ENCODE peak calls at places on chromosome 5, in ten cellular contexts. F is CD4-positive, alpha-beta memory T cell; B is mesenchymal stem cell; V is IMR-90; M is CD8-positive, alpha-beta T cell; E is kidney; I is cardiac muscle cell; C is uterus; S is heart left ventricle; P is HCT116. H is an unnamed sample.

GRCh38 chr5:126395198-126395597 is 28.0 kb upstream of the GRAMD2B start:
- DNase-seq in S (no peak), C (no peak), M (no peak), B (peak; percentile 70), E (no peak), V (peak; percentile 73), F (no peak), P (no peak), I (no peak), H (no peak)

GRCh38 chr5:56479701-56480304 is 246.7 kb upstream of the ANKRD55 start:
- DNase-seq in C (no peak), S (no peak), P (no peak), E (no peak), V (no peak), M (no peak), I (no peak), F (peak; percentile 53), B (no peak), H (peak; percentile 42)

GRCh38 chr5:35129921-35130485 is 82.3 kb upstream of the AGXT2 start:
- DNase-seq in F (peak; percentile 72), P (no peak), B (peak; percentile 19), M (no peak), V (peak; percentile 65), C (no peak), S (no peak), I (no peak), E (no peak), H (no peak)

GRCh38 chr5:142758062-142758802 is 11.9 kb upstream of the ARHGAP26 start:
- DNase-seq in F (no peak), C (no peak), V (no peak), S (no peak), E (no peak), M (no peak), P (no peak), B (no peak), I (no peak), H (no peak)

GRCh38 chr5:112417931-112418358 is 1.1 kb downstream of the EPB41L4A start:
- DNase-seq in I (peak; percentile 46), S (peak; percentile 69), P (no peak), B (peak; percentile 32), M (no peak), V (no peak), F (peak; percentile 50), E (peak; percentile 75), C (peak; percentile 31), H (peak; percentile 70)

GRCh38 chr5:33810491-33811120 is 81.2 kb downstream of the ADAMTS12 start:
- DNase-seq in E (no peak), I (no peak), V (peak; percentile 50), P (no peak), M (no peak), B (peak; percentile 59), S (no peak), F (no peak), C (peak; percentile 64), H (no peak)

GRCh38 chr5:94614156-94614805 is 4.1 kb downstream of the KIAA0825 start:
- DNase-seq in V (no peak), F (no peak), S (no peak), E (no peak), P (no peak), C (no peak), I (no peak), M (no peak), B (no peak), H (no peak)

GRCh38 chr5:76704131-76704663 is 11.7 kb upstream of the F2R start:
- DNase-seq in I (no peak), P (no peak), S (no peak), E (no peak), M (no peak), V (peak; percentile 51), F (no peak), C (no peak), B (no peak), H (no peak)

DNA sequence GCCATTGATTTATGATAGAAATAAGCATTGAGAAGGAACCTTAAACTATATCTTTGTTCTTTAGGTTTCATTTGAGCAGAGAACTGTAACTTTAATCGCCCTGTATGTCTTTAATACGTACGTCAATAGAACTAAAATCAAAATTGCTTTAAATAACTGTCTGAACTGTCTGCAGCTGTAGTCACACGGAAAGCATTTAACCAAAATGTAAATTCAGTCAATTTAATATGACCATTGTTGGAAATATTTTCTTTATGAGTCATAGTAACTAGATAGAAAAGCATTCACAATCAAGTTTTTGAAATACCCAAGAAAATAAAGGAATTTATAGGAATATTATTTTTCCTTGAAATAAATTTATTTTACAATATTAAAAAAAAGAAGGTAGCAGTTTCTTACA is 157.1 kb upstream of the CDH6 start:
- DNase-seq in I (no peak), P (no peak), E (no peak), S (no peak), F (no peak), V (peak; percentile 84), B (no peak), C (no peak), M (no peak), H (no peak)
- H3K4me1 ChIP-seq in I (no peaks in the 10 kb centered on the region), P (no peaks in the 10 kb centered on the region), E (no peaks in the 10 kb centered on the region), S (no peaks in the 10 kb centered on the region), F (no peaks in the 10 kb centered on the region), V (peaks cover 7% of the 10 kb centered on the region), B (peaks cover 2% of the 10 kb centered on the region), C (no peaks in the 10 kb centered on the region), M (no peaks in the 10 kb centered on the region), H (no peaks in the 10 kb centered on the region)

DNA sequence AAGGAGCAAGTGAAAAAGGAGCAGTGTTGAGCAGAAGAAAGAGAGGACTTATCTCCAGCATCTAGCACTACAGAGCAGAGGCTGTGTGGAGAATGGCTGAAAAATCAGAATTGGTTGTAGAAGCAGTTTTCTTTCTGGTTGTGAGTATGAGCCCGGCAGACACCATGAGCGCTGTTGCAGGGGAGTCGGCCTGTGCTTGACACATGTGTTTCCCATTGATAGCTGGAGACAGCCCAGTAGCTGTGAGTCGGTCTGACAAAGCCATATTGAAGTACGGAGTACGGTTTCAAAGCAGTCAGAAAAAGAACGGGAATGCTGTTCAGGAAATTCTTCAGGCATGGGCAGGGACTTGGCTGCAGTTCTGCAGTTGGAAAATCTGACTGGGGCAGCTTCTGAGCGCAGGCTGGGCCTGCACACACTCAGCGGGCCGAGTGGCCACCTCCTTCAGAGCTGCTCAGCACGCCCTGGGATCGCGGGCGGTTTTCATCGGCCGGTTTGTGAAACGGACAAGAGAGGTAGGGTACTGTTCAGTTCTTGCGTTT is at the start of gene SGCD:
- DNase-seq in E (peak; percentile 79), P (no peak), F (no peak), S (peak; percentile 85), M (no peak), C (peak; percentile 53), I (peak; percentile 46), V (peak; percentile 90), B (peak; percentile 9), H (peak; percentile 56)
- H3K4me3 ChIP-seq in E (peak within 1 kb of the TSS; percentile 66), P (no peak within 1 kb of the TSS), F (no peak within 1 kb of the TSS), S (peak within 1 kb of the TSS; percentile 44), M (no peak within 1 kb of the TSS), C (peak within 1 kb of the TSS; percentile 46), I (no peak within 1 kb of the TSS), V (peak within 1 kb of the TSS; percentile 72), B (peak within 1 kb of the TSS; percentile 84), H (peak within 1 kb of the TSS; percentile 31)

DNA sequence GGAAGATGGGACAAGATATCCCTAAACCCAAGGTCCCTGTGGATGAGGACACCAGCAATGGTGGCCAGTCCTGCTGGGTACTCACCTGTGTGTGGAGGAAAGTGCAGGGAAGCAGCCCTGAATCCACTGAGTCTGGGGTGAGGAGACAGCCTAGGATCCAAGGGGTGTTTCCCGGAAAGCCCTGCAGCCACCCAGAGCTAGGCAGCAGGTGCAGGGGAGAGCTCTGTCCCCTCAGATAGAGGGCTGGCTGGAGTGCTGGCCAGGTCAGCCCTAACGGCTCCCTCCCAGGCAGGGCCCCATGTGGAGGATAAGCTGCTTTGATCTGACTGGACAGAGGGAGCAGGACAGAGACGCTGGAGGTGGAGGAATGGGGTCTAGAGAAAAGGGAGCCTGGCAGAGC is 344.7 kb upstream of the IRX4 start:
- DNase-seq in V (no peak), M (no peak), F (no peak), I (peak; percentile 31), E (no peak), S (no peak), B (no peak), C (no peak), P (no peak), H (no peak)
- H3K4me1 ChIP-seq in V (no peaks in the 10 kb centered on the region), M (no peaks in the 10 kb centered on the region), F (no peaks in the 10 kb centered on the region), I (no peaks in the 10 kb centered on the region), E (no peaks in the 10 kb centered on the region), S (no peaks in the 10 kb centered on the region), B (no peaks in the 10 kb centered on the region), C (no peaks in the 10 kb centered on the region), P (no peaks in the 10 kb centered on the region), H (no peaks in the 10 kb centered on the region)

GRCh38 chr5:134046330-134046729 is 41.6 kb upstream of the VDAC1 start:
- DNase-seq in S (no peak), P (no peak), M (no peak), B (no peak), V (no peak), I (no peak), F (no peak), E (no peak), C (no peak), H (no peak)

GRCh38 chr5:134048864-134049263 is 44.1 kb upstream of the VDAC1 start:
- DNase-seq in V (no peak), S (no peak), P (no peak), B (no peak), I (no peak), E (no peak), C (no peak), F (no peak), M (no peak), H (no peak)

GRCh38 chr5:134046801-134047707 is 42.3 kb upstream of the VDAC1 start:
- DNase-seq in F (no peak), I (no peak), V (no peak), S (no peak), M (no peak), B (no peak), E (no peak), C (no peak), P (no peak), H (peak; percentile 74)

GRCh38 chr5:134041570-134042411 is 37.0 kb upstream of the VDAC1 start:
- DNase-seq in M (no peak), V (no peak), B (no peak), S (no peak), C (no peak), P (no peak), F (no peak), E (no peak), I (no peak), H (no peak)

DNA sequence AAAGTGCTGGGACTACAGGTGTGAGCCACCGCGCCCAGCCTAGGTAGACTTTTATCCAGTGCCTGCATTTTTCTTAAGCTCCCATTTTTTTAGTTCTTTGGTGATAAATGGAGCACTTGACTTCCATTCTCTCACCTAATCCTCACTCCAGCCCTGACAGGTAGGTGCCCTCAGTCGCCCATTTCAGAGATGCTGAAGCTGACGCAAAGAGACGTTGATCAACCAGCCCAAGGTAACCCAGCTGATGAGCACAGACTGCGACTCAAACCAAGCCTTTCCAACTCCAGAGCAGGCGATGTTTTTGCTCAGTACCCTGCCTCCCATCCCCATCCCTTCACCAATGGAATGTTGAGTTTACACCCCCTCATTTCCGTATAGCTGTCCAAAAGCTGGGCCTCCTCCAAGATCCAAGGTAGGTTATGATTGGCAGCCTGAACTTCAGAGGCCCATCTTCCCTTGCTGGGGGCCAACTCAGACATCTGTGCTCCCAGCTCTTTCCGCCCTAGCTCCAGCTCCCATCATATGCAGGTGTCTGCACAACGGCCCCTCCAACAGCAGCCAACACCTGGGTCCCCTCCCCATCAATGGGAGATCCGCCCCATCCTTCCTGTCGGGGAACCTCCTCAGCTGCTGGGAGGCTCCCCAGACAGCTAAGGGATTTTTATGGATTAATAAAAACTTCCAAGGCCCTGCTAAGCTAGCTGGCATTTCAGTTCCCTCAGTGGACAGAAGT is 39.2 kb upstream of the VDAC1 start:
- DNase-seq in E (no peak), I (no peak), F (no peak), B (no peak), C (no peak), P (no peak), S (no peak), M (no peak), V (no peak), H (no peak)
- H3K4me3 ChIP-seq in E (no peak overlapping the region), I (no peak overlapping the region), F (no peak overlapping the region), B (no peak overlapping the region), C (no peak overlapping the region), P (no peak overlapping the region), S (no peak overlapping the region), M (no peak overlapping the region), V (no peak overlapping the region), H (no peak overlapping the region)

H was measured in testis.